ENCODE peak calls at places on chromosomes 2 and 18, in six cellular contexts. Z is naive thymus-derived CD4-positive, alpha-beta T cell; D is transverse colon; T is GM23248; O is neural progenitor cell; G is pancreas. M is an unnamed sample.

GRCh38 chr2:103169856-103170255 is 408.0 kb downstream of the TMEM182 start:
- DNase-seq in G (no peak), O (no peak), T (no peak), Z (no peak), D (no peak), M (no peak)

GRCh38 chr2:38806001-38806400 is 28.0 kb downstream of the GEMIN6 start:
- DNase-seq in Z (no peak), T (no peak), G (no peak), O (no peak), D (no peak), M (no peak)

GRCh38 chr2:112542974-112543760 is 902 bp downstream of the POLR1B start:
- DNase-seq in O (peak; percentile 48), Z (no peak), D (no peak), T (peak; percentile 30), G (no peak), M (no peak)

GRCh38 chr2:55840460-55840859 is 83.1 kb downstream of the EFEMP1 start:
- DNase-seq in Z (no peak), O (no peak), G (no peak), T (no peak), D (no peak), M (no peak)

GRCh38 chr2:234339016-234339415 is 157.9 kb downstream of the ARL4C start:
- DNase-seq in D (no peak), Z (no peak), O (no peak), G (no peak), T (no peak), M (no peak)

GRCh38 chr18:32478818-32479217 is 8.1 kb upstream of the GAREM1 start:
- DNase-seq in O (peak; percentile 39), G (no peak), T (no peak), Z (no peak), D (no peak), M (no peak)

GRCh38 chr2:95062716-95063400 is 37.4 kb downstream of the MAL start:
- DNase-seq in Z (no peak), D (no peak), G (no peak), T (no peak), O (no peak), M (no peak)

GRCh38 chr2:74292752-74293151 is 50.5 kb downstream of the SLC4A5 start:
- DNase-seq in T (no peak), Z (no peak), D (no peak), G (no peak), O (peak; percentile 13), M (no peak)

GRCh38 chr2:66113116-66113515 is 321.8 kb upstream of the MEIS1 start:
- DNase-seq in Z (no peak), D (no peak), G (no peak), T (no peak), O (no peak), M (no peak)

GRCh38 chr2:143071185-143071876 is 57.9 kb upstream of the ARHGAP15 start:
- DNase-seq in G (no peak), Z (no peak), T (peak; percentile 19), D (no peak), O (no peak), M (no peak)

GRCh38 chr2:113686537-113686936 is 59.5 kb downstream of the RABL2A start:
- DNase-seq in Z (no peak), D (no peak), T (peak; percentile 57), O (no peak), G (no peak), M (no peak)

GRCh38 chr2:177772529-177772928 is 300.0 kb downstream of the PDE11A start:
- DNase-seq in G (no peak), O (peak; percentile 39), Z (peak; percentile 24), D (no peak), T (peak; percentile 54), M (no peak)

GRCh38 chr2:207676827-207677354 is 34.5 kb upstream of the CCNYL1 start:
- DNase-seq in T (peak; percentile 67), Z (no peak), G (no peak), O (no peak), D (no peak), M (no peak)

GRCh38 chr2:176557821-176558220 is 288.6 kb downstream of the MTX2 start:
- DNase-seq in O (no peak), T (no peak), D (no peak), Z (no peak), G (no peak), M (no peak)

GRCh38 chr18:76386886-76387285 is 108.2 kb downstream of the ZNF516 start:
- DNase-seq in O (no peak), D (no peak), T (no peak), G (no peak), Z (no peak), M (peak; percentile 35)

GRCh38 chr2:233387667-233388528 is 33.6 kb downstream of the DGKD start:
- DNase-seq in G (peak; percentile 84), T (peak; percentile 87), O (no peak), D (peak; percentile 75), Z (no peak), M (peak; percentile 80)

GRCh38 chr2:177056540-177056939 is 156.1 kb upstream of the HNRNPA3 start:
- DNase-seq in O (peak; percentile 40), G (no peak), T (peak; percentile 15), D (no peak), Z (no peak), M (no peak)

GRCh38 chr2:38601463-38602135 is 1.1 kb downstream of the HNRNPLL start:
- DNase-seq in O (peak; percentile 56), G (no peak), D (no peak), T (peak; percentile 56), Z (no peak), M (peak; percentile 61)

DNA sequence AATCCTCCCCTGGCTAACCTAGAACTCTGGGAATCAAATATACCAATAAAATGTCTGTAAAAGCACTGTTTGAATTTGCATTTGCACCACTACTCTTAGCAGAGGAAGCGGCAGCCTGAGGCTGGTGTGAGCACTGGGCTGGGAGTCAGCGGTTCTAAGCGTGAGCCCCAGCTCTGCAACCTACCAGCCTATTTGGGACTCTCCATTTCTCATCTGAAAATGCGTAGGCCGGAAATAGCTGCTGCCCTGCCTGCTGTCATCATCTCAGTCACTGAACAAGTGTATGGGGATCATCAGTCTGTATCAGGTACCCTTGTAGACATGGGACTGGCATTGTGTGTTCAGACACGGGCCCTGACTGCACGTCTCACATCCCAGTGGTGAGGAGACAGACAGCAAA is 194.3 kb downstream of the ANKRD30B start:
- DNase-seq in Z (no peak), D (no peak), T (no peak), O (no peak), G (no peak), M (no peak)
- H3K4me3 ChIP-seq in Z (no peak overlapping the region), D (no peak overlapping the region), T (no peak overlapping the region), O (no peak overlapping the region), G (no peak overlapping the region), M (no peak overlapping the region)

GRCh38 chr2:60350791-60351190 is 202.7 kb downstream of the BCL11A start:
- DNase-seq in D (no peak), G (no peak), O (no peak), T (no peak), Z (no peak), M (peak; percentile 78)

GRCh38 chr2:60351321-60351720 is 202.1 kb downstream of the BCL11A start:
- DNase-seq in T (no peak), G (no peak), Z (no peak), D (no peak), O (no peak), M (no peak)

GRCh38 chr2:60351802-60352201 is 201.7 kb downstream of the BCL11A start:
- DNase-seq in D (no peak), O (no peak), G (no peak), Z (no peak), T (no peak), M (no peak)

GRCh38 chr2:60352491-60353405 is 200.7 kb downstream of the BCL11A start:
- DNase-seq in T (no peak), Z (no peak), G (no peak), O (no peak), D (peak; percentile 27), M (peak; percentile 91)

DNA sequence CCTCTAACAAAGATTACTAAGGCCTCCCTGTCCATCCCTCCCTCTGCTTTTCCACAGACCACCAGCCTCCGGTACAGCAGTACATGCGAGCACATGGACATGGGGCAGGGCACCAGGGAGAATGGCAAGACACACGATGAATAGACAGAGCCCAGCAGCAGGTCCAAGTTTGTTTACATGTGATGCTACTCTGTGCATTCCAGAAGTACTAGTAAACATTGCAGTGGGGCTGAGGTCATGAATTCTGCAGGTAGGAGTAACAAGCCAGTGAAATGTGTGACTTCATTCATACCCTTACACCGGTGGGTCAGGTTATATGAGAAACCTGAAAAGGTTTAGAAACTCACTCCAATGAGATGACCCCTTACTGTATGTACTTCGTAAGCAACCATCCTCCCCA is 205.7 kb downstream of the BCL11A start:
- DNase-seq in G (no peak), T (no peak), D (no peak), O (no peak), Z (no peak), M (no peak)
- H3K27ac ChIP-seq in G (no peak overlapping the region), T (no peak overlapping the region), D (no peak overlapping the region), O (no peak overlapping the region), Z (no peak overlapping the region), M (no peak overlapping the region)

GRCh38 chr2:160199053-160199452 is 1.0 kb downstream of the ITGB6 start:
- DNase-seq in T (no peak), G (no peak), Z (no peak), O (no peak), D (no peak), M (no peak)
- H3K4me3 ChIP-seq in T (no peak overlapping the region), G (no peak overlapping the region), Z (no peak overlapping the region), O (no peak overlapping the region), D (no peak overlapping the region), M (no peak overlapping the region)

GRCh38 chr2:15359716-15360531 is 201.2 kb downstream of the NBAS start:
- DNase-seq in G (no peak), T (peak; percentile 89), Z (no peak), D (no peak), O (no peak), M (no peak)

GRCh38 chr2:15354596-15355359 is 206.4 kb downstream of the NBAS start:
- DNase-seq in T (peak; percentile 24), D (no peak), Z (no peak), O (no peak), G (no peak), M (no peak)

GRCh38 chr2:15355386-15355785 is 205.7 kb downstream of the NBAS start:
- DNase-seq in Z (no peak), O (no peak), D (no peak), T (no peak), G (no peak), M (no peak)

GRCh38 chr2:15357186-15357585 is 203.9 kb downstream of the NBAS start:
- DNase-seq in O (no peak), G (no peak), T (no peak), Z (no peak), D (no peak), M (no peak)

DNA sequence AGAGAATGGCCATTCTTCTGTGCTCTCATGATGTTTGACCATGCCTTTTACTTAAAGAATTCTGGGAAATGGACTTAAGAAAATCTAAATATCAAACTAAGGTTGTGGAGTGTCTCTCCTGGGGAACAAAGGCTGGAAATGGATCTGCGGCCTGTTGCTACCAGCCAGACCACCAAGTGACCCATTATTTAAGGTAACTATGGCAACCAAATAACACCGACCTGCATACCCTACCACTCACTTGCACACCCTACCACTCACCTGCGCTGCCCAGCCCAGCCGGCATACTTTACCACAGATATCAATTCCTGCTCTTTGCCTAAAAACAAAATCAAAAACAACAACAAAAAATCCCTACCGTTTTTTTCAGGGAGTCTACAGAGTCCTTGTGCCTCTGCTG is 203.2 kb downstream of the NBAS start:
- DNase-seq in O (no peak), D (no peak), Z (no peak), G (no peak), T (no peak), M (no peak)
- H3K27ac ChIP-seq in O (no peak overlapping the region), D (no peak overlapping the region), Z (no peak overlapping the region), G (no peak overlapping the region), T (no peak overlapping the region), M (no peak overlapping the region)

GRCh38 chr18:23259701-23260661 is 124.7 kb downstream of the CABLES1 start:
- DNase-seq in Z (peak; percentile 21), D (peak; percentile 68), O (peak; percentile 91), T (peak; percentile 87), G (peak; percentile 73), M (peak; percentile 44)
- H3K4me3 ChIP-seq in Z (peak overlapping the region; percentile 43), D (peak overlapping the region; percentile 11), O (no peak overlapping the region), T (peak overlapping the region; percentile 45), G (no peak overlapping the region), M (peak overlapping the region; percentile 10)

M was measured in Peyer's patch.